ENCODE peak calls at places on chromosomes 16 and 17, in seven cellular contexts. I, A, L, D, B, K and N are unnamed samples.

GRCh38 chr17:66570353-66571195 is 264.3 kb upstream of the CACNG5 start:
- DNase-seq in I (no peak), A (peak; percentile 83), L (no peak), D (no peak), B (no peak), K (no peak), N (no peak)

GRCh38 chr17:61218438-61218837 is 181.2 kb upstream of the TBX2 start:
- DNase-seq in I (no peak), A (peak; percentile 65), L (no peak), D (no peak), B (no peak), K (no peak), N (no peak)

GRCh38 chr16:54067317-54068065 is 219.1 kb downstream of the IRX3 start:
- DNase-seq in I (no peak), A (no peak), L (no peak), D (no peak), B (no peak), K (no peak), N (no peak)

GRCh38 chr17:77424585-77425344 is 284.0 kb downstream of the SEC14L1 start:
- DNase-seq in I (no peak), A (no peak), L (peak; percentile 83), D (peak; percentile 76), B (peak; percentile 90), K (peak; percentile 88), N (peak; percentile 69)

GRCh38 chr17:68103148-68103547 is 67.6 kb downstream of the KPNA2 start:
- DNase-seq in I (no peak), A (no peak), L (no peak), D (no peak), B (no peak), K (no peak), N (no peak)

GRCh38 chr17:4577386-4577993 is 6.8 kb upstream of the SMTNL2 start:
- DNase-seq in I (no peak), A (no peak), L (no peak), D (peak; percentile 37), B (no peak), K (no peak), N (no peak)

GRCh38 chr17:50845260-50846147 is 10.1 kb downstream of the WFIKKN2 start:
- DNase-seq in I (no peak), A (peak; percentile 65), L (no peak), D (no peak), B (no peak), K (no peak), N (no peak)

GRCh38 chr17:50725769-50726655 is 6.6 kb downstream of the LUC7L3 start:
- DNase-seq in I (no peak), A (no peak), L (no peak), D (no peak), B (no peak), K (no peak), N (no peak)

GRCh38 chr16:58028168-58028455 is 2.6 kb downstream of the MMP15 start:
- DNase-seq in I (no peak), A (no peak), L (no peak), D (no peak), B (no peak), K (no peak), N (no peak)

GRCh38 chr17:59680314-59680713 is 26.9 kb downstream of the PTRH2 start:
- DNase-seq in I (no peak), A (no peak), L (no peak), D (no peak), B (no peak), K (no peak), N (no peak)

GRCh38 chr16:80684906-80685305 is 119.5 kb downstream of the CDYL2 start:
- DNase-seq in I (no peak), A (no peak), L (no peak), D (no peak), B (no peak), K (no peak), N (no peak)

GRCh38 chr17:45404870-45405249 is 27.8 kb downstream of the ARHGAP27 start:
- DNase-seq in I (no peak), A (no peak), L (no peak), D (no peak), B (no peak), K (no peak), N (no peak)

GRCh38 chr17:76492250-76492988 is 8.8 kb downstream of the RHBDF2 start:
- DNase-seq in I (no peak), A (no peak), L (no peak), D (peak; percentile 79), B (no peak), K (no peak), N (no peak)

GRCh38 chr16:48001306-48001885 is 154.4 kb downstream of the ABCC12 start:
- DNase-seq in I (no peak), A (no peak), L (no peak), D (no peak), B (no peak), K (no peak), N (no peak)

GRCh38 chr17:14308965-14309879 is 8.3 kb downstream of the HS3ST3B1 start:
- DNase-seq in I (peak; percentile 98), A (peak; percentile 82), L (peak; percentile 88), D (peak; percentile 98), B (peak; percentile 97), K (peak; percentile 61), N (peak; percentile 82)

GRCh38 chr17:48555183-48555615 is 10.3 kb upstream of the HOXB2 start:
- DNase-seq in I (no peak), A (peak; percentile 72), L (no peak), D (no peak), B (peak; percentile 85), K (no peak), N (peak; percentile 90)

GRCh38 chr16:53821957-53822625 is 118.1 kb downstream of the FTO start:
- DNase-seq in I (no peak), A (peak; percentile 81), L (no peak), D (no peak), B (no peak), K (no peak), N (no peak)

GRCh38 chr17:10052414-10052813 is 146.0 kb downstream of the GAS7 start:
- DNase-seq in I (no peak), A (no peak), L (no peak), D (no peak), B (no peak), K (no peak), N (no peak)

GRCh38 chr17:37761065-37761464 is 16.2 kb upstream of the HNF1B start:
- DNase-seq in I (no peak), A (no peak), L (no peak), D (no peak), B (no peak), K (no peak), N (no peak)

DNA sequence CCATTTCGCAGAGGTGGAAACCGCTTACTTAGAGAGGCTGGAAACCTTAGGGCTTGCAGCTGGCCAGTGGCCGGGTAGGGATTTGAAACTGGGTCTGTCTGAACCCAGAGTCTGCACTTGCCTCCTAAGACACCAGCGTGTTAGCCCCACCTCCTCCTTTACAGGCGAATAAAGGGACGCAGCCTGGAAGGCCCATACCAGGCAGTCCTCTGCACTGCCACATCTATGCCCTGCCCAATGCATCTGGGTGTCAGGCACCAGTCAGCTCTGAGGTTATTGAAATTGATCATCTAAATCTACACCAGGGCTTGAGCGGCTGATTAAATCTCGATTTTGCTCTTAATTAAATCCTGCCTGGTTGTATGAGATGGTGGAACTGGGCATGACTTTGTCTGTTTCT is 19.9 kb upstream of the NAGS start:
- DNase-seq in I (peak; percentile 52), A (no peak), L (no peak), D (no peak), B (no peak), K (no peak), N (no peak)
- H3K4me3 ChIP-seq in I (peak overlapping the region; percentile 56), A (no peak overlapping the region), L (no peak overlapping the region), D (peak overlapping the region; percentile 56), B (no peak overlapping the region), K (peak overlapping the region; percentile 50), N (no peak overlapping the region)

GRCh38 chr16:21501869-21502667 is 97.3 kb upstream of the METTL9 start:
- DNase-seq in I (peak; percentile 99), A (peak; percentile 97), L (peak; percentile 93), D (peak; percentile 96), B (peak; percentile 99), K (peak; percentile 85), N (peak; percentile 99)
- H3K36me3 ChIP-seq in I (no peaks in the 10 kb centered on the region), A (peaks cover 3% of the 10 kb centered on the region), L (no peaks in the 10 kb centered on the region), D (no peaks in the 10 kb centered on the region), B (no peaks in the 10 kb centered on the region), K (no peaks in the 10 kb centered on the region), N (no peaks in the 10 kb centered on the region)

DNA sequence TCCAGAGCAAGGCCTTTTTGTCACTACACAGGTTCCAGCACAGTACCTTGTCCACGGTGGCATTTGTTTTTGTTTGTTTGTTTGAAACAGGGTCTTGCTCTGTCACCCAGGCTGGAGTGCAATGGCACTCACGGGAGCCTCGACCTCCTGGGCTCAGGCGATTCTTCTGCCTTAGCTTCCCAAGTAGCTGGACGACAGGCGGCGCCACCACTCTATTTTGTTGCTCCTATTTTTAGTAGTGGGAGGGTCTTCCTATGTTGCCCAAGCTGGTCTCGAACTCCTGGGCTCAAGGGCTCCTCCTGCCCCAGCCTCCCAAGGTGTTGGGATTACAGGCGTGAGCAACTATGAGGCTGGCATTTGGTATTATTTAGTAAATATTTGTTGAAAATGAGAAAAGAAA is 10.3 kb downstream of the MRC2 start:
- DNase-seq in I (peak; percentile 35), A (no peak), L (no peak), D (no peak), B (no peak), K (no peak), N (no peak)
- TF ChIP-seq CTCF in I (peak; percentile 34), A (no peak), L (no peak), D (no peak), B (no peak), K (no peak), N (no peak)

GRCh38 chr17:81394377-81394747 is 895 bp upstream of the BAHCC1 start:
- DNase-seq in I (no peak), A (peak; percentile 19), L (no peak), D (no peak), B (no peak), K (no peak), N (no peak)

GRCh38 chr17:81396278-81396721 is 1.0 kb downstream of the BAHCC1 start:
- DNase-seq in I (no peak), A (no peak), L (no peak), D (no peak), B (no peak), K (no peak), N (no peak)

GRCh38 chr17:81394831-81395599 is at the start of gene BAHCC1:
- DNase-seq in I (peak; percentile 100), A (peak; percentile 100), L (peak; percentile 100), D (peak; percentile 100), B (peak; percentile 100), K (peak; percentile 100), N (peak; percentile 99)

GRCh38 chr17:81396722-81397313 is 1.6 kb downstream of the BAHCC1 start:
- DNase-seq in I (peak; percentile 98), A (peak; percentile 53), L (no peak), D (peak; percentile 76), B (no peak), K (no peak), N (no peak)

DNA sequence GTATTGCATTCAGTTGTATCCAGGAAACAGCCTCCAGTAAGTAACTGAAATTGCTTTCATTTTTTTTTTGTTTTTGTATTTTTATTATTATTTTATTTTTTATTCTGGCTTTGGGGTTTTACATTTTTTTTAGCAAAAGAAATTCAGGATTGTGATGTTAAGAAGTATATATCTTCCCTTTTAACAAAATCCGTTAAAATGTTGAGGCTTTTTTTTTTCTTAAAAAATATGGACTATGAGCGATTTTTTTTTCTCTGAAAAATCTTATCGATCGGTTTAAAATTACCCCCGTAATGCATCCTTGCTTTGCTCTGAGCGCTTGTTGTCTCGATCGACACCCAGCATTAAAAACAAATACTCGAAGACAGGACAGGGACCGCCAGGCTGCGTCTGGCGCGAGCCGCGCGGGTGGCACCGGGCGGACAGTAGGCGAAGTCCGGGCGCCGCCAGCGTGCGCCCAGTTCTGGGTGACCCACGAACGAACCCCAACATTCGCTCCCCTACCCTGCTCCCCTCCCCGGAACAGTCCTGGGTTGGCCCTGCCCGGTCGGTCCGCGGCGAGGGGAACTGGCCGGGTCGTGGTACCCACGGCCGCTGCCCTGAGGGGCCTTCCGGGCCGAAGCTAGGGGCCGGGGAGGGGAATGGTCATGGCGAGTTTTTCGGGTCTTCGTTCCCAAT is 482 bp downstream of the BAHCC1 start:
- DNase-seq in I (peak; percentile 58), A (peak; percentile 21), L (no peak), D (peak; percentile 65), B (no peak), K (no peak), N (no peak)
- H3K4me3 ChIP-seq in I (peak overlapping the region; percentile 96), A (peak overlapping the region; percentile 98), L (peak overlapping the region; percentile 54), D (peak overlapping the region; percentile 91), B (peak overlapping the region; percentile 31), K (peak overlapping the region; percentile 89), N (peak overlapping the region; percentile 57)